ENCODE peak calls at places on chromosomes 7 and 10, in five cellular contexts. One of them, this sample, is unnamed.

GRCh38 chr7:66050990-66051424 is 24.6 kb upstream of the ASL start:
- DNase-seq in AG04449: peak; percentile 95
- DNase-seq in lung: peak; percentile 90
- DNase-seq in psoas muscle: no peak
- DNase-seq in PC-3: peak; percentile 75
- DNase-seq in this sample: peak; percentile 99

GRCh38 chr10:35875281-35875680 is 233.2 kb upstream of the FZD8 start:
- DNase-seq in AG04449: peak; percentile 63
- DNase-seq in lung: no peak
- DNase-seq in psoas muscle: no peak
- DNase-seq in PC-3: no peak
- DNase-seq in this sample: no peak

GRCh38 chr7:95375591-95376294 is 20.4 kb downstream of the PON3 start:
- DNase-seq in AG04449: no peak
- DNase-seq in lung: no peak
- DNase-seq in psoas muscle: no peak
- DNase-seq in PC-3: no peak
- DNase-seq in this sample: no peak

GRCh38 chr7:138679793-138680192 is 21.4 kb downstream of the SVOPL start:
- DNase-seq in AG04449: no peak
- DNase-seq in lung: no peak
- DNase-seq in psoas muscle: no peak
- DNase-seq in PC-3: no peak
- DNase-seq in this sample: no peak

GRCh38 chr10:7679256-7679655 is 12.5 kb upstream of the ITIH5 start:
- DNase-seq in AG04449: no peak
- DNase-seq in lung: no peak
- DNase-seq in psoas muscle: no peak
- DNase-seq in PC-3: no peak
- DNase-seq in this sample: no peak

GRCh38 chr10:71621783-71622526 is 97.6 kb downstream of the C10orf105 start:
- DNase-seq in AG04449: no peak
- DNase-seq in lung: peak; percentile 38
- DNase-seq in psoas muscle: peak; percentile 41
- DNase-seq in PC-3: peak; percentile 65
- DNase-seq in this sample: peak; percentile 39

GRCh38 chr10:97736902-97737769 is at the start of gene ZFYVE27:
- DNase-seq in AG04449: no peak
- DNase-seq in lung: peak; percentile 97
- DNase-seq in psoas muscle: peak; percentile 97
- DNase-seq in PC-3: peak; percentile 92
- DNase-seq in this sample: peak; percentile 93

GRCh38 chr10:132614431-132615341 is 77.1 kb downstream of the INPP5A start:
- DNase-seq in AG04449: no peak
- DNase-seq in lung: no peak
- DNase-seq in psoas muscle: no peak
- DNase-seq in PC-3: no peak
- DNase-seq in this sample: no peak

GRCh38 chr7:156475666-156476065 is 164.9 kb upstream of the RNF32 start:
- DNase-seq in AG04449: no peak
- DNase-seq in lung: peak; percentile 56
- DNase-seq in psoas muscle: no peak
- DNase-seq in PC-3: peak; percentile 62
- DNase-seq in this sample: peak; percentile 83

GRCh38 chr10:109504401-109504800 is 418.9 kb downstream of the XPNPEP1 start:
- DNase-seq in AG04449: no peak
- DNase-seq in lung: no peak
- DNase-seq in psoas muscle: no peak
- DNase-seq in PC-3: peak; percentile 34
- DNase-seq in this sample: peak; percentile 5

GRCh38 chr10:51204691-51205090 is 130.4 kb downstream of the PRKG1 start:
- DNase-seq in AG04449: no peak
- DNase-seq in lung: no peak
- DNase-seq in psoas muscle: no peak
- DNase-seq in PC-3: no peak
- DNase-seq in this sample: no peak

GRCh38 chr10:15387021-15387420 is 15.9 kb upstream of the FAM171A1 start:
- DNase-seq in AG04449: no peak
- DNase-seq in lung: no peak
- DNase-seq in psoas muscle: no peak
- DNase-seq in PC-3: no peak
- DNase-seq in this sample: no peak

GRCh38 chr7:56157238-56157790 is 41.1 kb upstream of the NUPR2 start:
- DNase-seq in AG04449: no peak
- DNase-seq in lung: no peak
- DNase-seq in psoas muscle: no peak
- DNase-seq in PC-3: no peak
- DNase-seq in this sample: no peak

GRCh38 chr7:157612664-157613561 is 276.1 kb downstream of the DNAJB6 start:
- DNase-seq in AG04449: no peak
- DNase-seq in lung: no peak
- DNase-seq in psoas muscle: peak; percentile 58
- DNase-seq in PC-3: peak; percentile 47
- DNase-seq in this sample: no peak

GRCh38 chr10:30178565-30178964 is 119.2 kb upstream of the JCAD start:
- DNase-seq in AG04449: peak; percentile 81
- DNase-seq in lung: no peak
- DNase-seq in psoas muscle: no peak
- DNase-seq in PC-3: peak; percentile 53
- DNase-seq in this sample: peak; percentile 83

GRCh38 chr10:73537288-73537687 is 41.5 kb upstream of the PPP3CB start:
- DNase-seq in AG04449: no peak
- DNase-seq in lung: no peak
- DNase-seq in psoas muscle: no peak
- DNase-seq in PC-3: no peak
- DNase-seq in this sample: no peak

GRCh38 chr7:148856035-148856881 is 27.8 kb downstream of the EZH2 start:
- DNase-seq in AG04449: no peak
- DNase-seq in lung: peak; percentile 38
- DNase-seq in psoas muscle: no peak
- DNase-seq in PC-3: peak; percentile 57
- DNase-seq in this sample: peak; percentile 63

GRCh38 chr10:102523250-102524029 is 19.7 kb downstream of the SUFU start:
- DNase-seq in AG04449: no peak
- DNase-seq in lung: no peak
- DNase-seq in psoas muscle: peak; percentile 40
- DNase-seq in PC-3: no peak
- DNase-seq in this sample: no peak

GRCh38 chr7:144404911-144405310 is 1.4 kb upstream of the NOBOX start:
- DNase-seq in AG04449: no peak
- DNase-seq in lung: no peak
- DNase-seq in psoas muscle: no peak
- DNase-seq in PC-3: no peak
- DNase-seq in this sample: no peak

GRCh38 chr10:132396495-132397035 is 435 bp upstream of the PWWP2B start:
- DNase-seq in AG04449: no peak
- DNase-seq in lung: peak; percentile 51
- DNase-seq in psoas muscle: peak; percentile 81
- DNase-seq in PC-3: peak; percentile 45
- DNase-seq in this sample: peak; percentile 34

GRCh38 chr10:131127610-131128009 is 183.9 kb downstream of the TCERG1L start:
- DNase-seq in AG04449: no peak
- DNase-seq in lung: no peak
- DNase-seq in psoas muscle: no peak
- DNase-seq in PC-3: no peak
- DNase-seq in this sample: no peak

GRCh38 chr10:8418631-8419030 is 364.1 kb downstream of the GATA3 start:
- DNase-seq in AG04449: no peak
- DNase-seq in lung: no peak
- DNase-seq in psoas muscle: no peak
- DNase-seq in PC-3: no peak
- DNase-seq in this sample: no peak

GRCh38 chr7:74365320-74366022 is 76.3 kb downstream of the CLIP2 start:
- DNase-seq in AG04449: no peak
- DNase-seq in lung: peak; percentile 41
- DNase-seq in psoas muscle: peak; percentile 38
- DNase-seq in PC-3: peak; percentile 40
- DNase-seq in this sample: peak; percentile 46

GRCh38 chr10:70174058-70174741 is 3.9 kb upstream of the SAR1A start:
- DNase-seq in AG04449: no peak
- DNase-seq in lung: no peak
- DNase-seq in psoas muscle: no peak
- DNase-seq in PC-3: peak; percentile 69
- DNase-seq in this sample: no peak

GRCh38 chr10:16967866-16968721 is 150.9 kb upstream of the RSU1 start:
- DNase-seq in AG04449: no peak
- DNase-seq in lung: no peak
- DNase-seq in psoas muscle: peak; percentile 32
- DNase-seq in PC-3: peak; percentile 64
- DNase-seq in this sample: peak; percentile 20

GRCh38 chr7:101626069-101626671 is 2.9 kb downstream of the MYL10 start:
- DNase-seq in AG04449: no peak
- DNase-seq in lung: no peak
- DNase-seq in psoas muscle: no peak
- DNase-seq in PC-3: no peak
- DNase-seq in this sample: no peak

GRCh38 chr10:117541405-117541908 is 1.1 kb upstream of the EMX2 start:
- DNase-seq in AG04449: peak; percentile 62
- DNase-seq in lung: no peak
- DNase-seq in psoas muscle: peak; percentile 56
- DNase-seq in PC-3: no peak
- DNase-seq in this sample: no peak

GRCh38 chr10:68296833-68297232 is 35.0 kb upstream of the HNRNPH3 start:
- DNase-seq in AG04449: peak; percentile 5
- DNase-seq in lung: no peak
- DNase-seq in psoas muscle: no peak
- DNase-seq in PC-3: no peak
- DNase-seq in this sample: no peak

GRCh38 chr10:23354630-23355343 is 10.2 kb upstream of the C10orf67 start:
- DNase-seq in AG04449: no peak
- DNase-seq in lung: no peak
- DNase-seq in psoas muscle: no peak
- DNase-seq in PC-3: no peak
- DNase-seq in this sample: no peak

GRCh38 chr10:91197044-91197651 is 23.3 kb upstream of the PCGF5 start:
- DNase-seq in AG04449: no peak
- DNase-seq in lung: no peak
- DNase-seq in psoas muscle: peak; percentile 53
- DNase-seq in PC-3: no peak
- DNase-seq in this sample: no peak

GRCh38 chr10:6222755-6223154 is 20.0 kb downstream of the PFKFB3 start:
- DNase-seq in AG04449: no peak
- DNase-seq in lung: no peak
- DNase-seq in psoas muscle: no peak
- DNase-seq in PC-3: no peak
- DNase-seq in this sample: no peak

GRCh38 chr7:158647475-158647792 is 57.2 kb downstream of the NCAPG2 start:
- DNase-seq in AG04449: no peak
- DNase-seq in lung: no peak
- DNase-seq in psoas muscle: no peak
- DNase-seq in PC-3: no peak
- DNase-seq in this sample: no peak
- TF ChIP-seq CTCF in AG04449: no peak
- TF ChIP-seq CTCF in lung: no peak
- TF ChIP-seq CTCF in psoas muscle: no peak
- TF ChIP-seq CTCF in PC-3: no peak
- TF ChIP-seq CTCF in this sample: no peak

DNA sequence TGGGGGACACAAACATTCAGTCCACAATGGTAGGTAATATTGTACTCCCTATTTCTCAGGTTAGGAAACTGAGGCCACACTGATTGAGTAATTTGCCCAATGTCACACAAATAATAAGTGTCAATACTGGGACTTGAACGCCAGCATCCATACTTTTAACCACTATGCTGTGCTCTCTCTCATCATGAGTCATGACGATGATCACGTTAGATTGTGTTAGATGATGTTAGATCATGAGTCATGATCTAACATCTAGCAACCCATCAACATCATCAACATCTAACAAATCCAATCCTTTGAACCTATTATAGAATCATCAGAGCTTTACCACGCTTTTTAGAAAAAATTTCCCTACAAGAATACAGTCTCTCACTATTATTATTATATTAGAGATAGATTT is 28.1 kb upstream of the HERPUD2 start:
- DNase-seq in AG04449: no peak
- DNase-seq in lung: no peak
- DNase-seq in psoas muscle: no peak
- DNase-seq in PC-3: peak; percentile 50
- DNase-seq in this sample: peak; percentile 47
- TF ChIP-seq CTCF in AG04449: no peak
- TF ChIP-seq CTCF in lung: no peak
- TF ChIP-seq CTCF in psoas muscle: no peak
- TF ChIP-seq CTCF in PC-3: no peak
- TF ChIP-seq CTCF in this sample: no peak

DNA sequence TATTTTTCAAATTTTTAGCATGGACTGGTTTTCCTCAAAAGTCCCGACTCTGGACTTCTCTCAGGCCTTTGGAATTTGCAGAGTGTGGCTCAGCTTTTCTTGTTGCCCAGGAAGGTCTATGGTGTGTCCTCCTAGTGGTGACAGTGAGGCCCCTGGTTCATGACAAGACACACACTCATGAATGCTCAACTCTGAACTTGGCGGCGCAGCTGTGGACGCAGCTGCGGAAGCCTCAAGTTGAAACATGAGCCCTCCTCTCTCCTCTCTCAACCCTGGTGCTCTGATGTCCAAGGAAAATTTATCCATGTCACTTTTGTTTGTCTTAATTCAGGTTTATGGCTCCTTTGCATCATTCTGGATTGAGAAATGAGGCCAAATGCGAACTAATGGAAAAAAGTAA is 183.9 kb downstream of the HECW1 start:
- DNase-seq in AG04449: no peak
- DNase-seq in lung: no peak
- DNase-seq in psoas muscle: peak; percentile 20
- DNase-seq in PC-3: no peak
- DNase-seq in this sample: no peak
- TF ChIP-seq CTCF in AG04449: no peak
- TF ChIP-seq CTCF in lung: no peak
- TF ChIP-seq CTCF in psoas muscle: peak; percentile 10
- TF ChIP-seq CTCF in PC-3: no peak
- TF ChIP-seq CTCF in this sample: no peak

DNA sequence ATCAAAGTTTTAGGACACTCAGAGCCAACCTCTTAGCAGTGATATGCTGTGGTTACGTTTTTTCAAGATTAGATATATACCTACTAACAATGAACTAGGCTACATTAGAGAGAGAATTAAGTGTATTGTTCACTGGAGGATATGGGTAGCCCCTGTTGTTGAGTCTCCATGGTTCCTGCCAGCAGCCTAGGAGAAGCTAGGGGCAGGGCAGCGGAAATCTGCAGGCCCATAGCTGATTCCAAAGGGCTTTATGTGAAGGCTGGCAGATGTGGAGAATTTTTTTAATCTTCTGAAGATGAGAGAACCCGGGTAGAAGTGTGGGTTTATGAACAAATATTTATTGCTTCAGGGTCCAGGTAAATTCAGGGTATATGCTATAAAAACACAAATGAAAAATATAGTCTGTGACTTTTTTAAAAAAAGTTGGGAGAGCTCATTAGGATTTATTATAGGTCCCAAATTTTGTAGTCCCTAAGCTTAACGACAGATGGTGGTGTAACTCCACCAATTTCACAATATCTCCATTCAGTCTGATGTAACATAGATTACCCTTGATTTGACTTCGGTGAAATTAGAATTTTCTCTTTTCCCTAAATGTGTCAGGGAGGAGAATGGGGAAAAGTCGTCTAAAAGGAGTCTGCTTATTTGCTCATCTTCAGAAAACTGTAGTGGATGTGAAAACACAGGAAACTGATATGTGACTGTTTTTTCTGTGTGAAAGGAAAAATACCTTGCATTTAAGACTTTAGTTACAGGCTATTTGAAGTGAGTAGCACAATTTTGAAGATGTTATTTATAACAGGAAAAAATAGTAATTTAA is 163.0 kb upstream of the PPP1R3A start:
- DNase-seq in AG04449: peak; percentile 7
- DNase-seq in lung: no peak
- DNase-seq in psoas muscle: no peak
- DNase-seq in PC-3: peak; percentile 70
- DNase-seq in this sample: peak; percentile 45
- TF ChIP-seq CTCF in AG04449: no peak
- TF ChIP-seq CTCF in lung: peak; percentile 14
- TF ChIP-seq CTCF in psoas muscle: peak; percentile 65
- TF ChIP-seq CTCF in PC-3: peak; percentile 71
- TF ChIP-seq CTCF in this sample: peak; percentile 62